ENCODE peak calls at places on chromosomes 4 and X, in eight cellular contexts. One of them, this sample, is unnamed.

GRCh38 chr4:154049457-154050181 is 260.7 kb upstream of the SFRP2 start:
- DNase-seq in Jurkat, Clone E6-1: no peak
- DNase-seq in NCI-H748 treated with DMSO at 0.1 percent for 48 hours: no peak
- DNase-seq in tibial artery: peak
- DNase-seq in left lung: no peak
- DNase-seq in activated gamma-delta T cell treated with Interleukin-2 at 50 U/mL for 16 hours: no peak
- DNase-seq in endothelial cell: peak
- DNase-seq in breast epithelium: no peak
- DNase-seq in this sample: no peak

GRCh38 chr4:1053080-1053661 is 41.7 kb downstream of the FGFRL1 start:
- DNase-seq in Jurkat, Clone E6-1: no peak
- DNase-seq in tibial artery: no peak
- DNase-seq in NCI-H748 treated with DMSO at 0.1 percent for 48 hours: no peak
- DNase-seq in activated gamma-delta T cell treated with Interleukin-2 at 50 U/mL for 16 hours: no peak
- DNase-seq in endothelial cell: no peak
- DNase-seq in left lung: peak
- DNase-seq in breast epithelium: no peak
- DNase-seq in this sample: no peak

GRCh38 chr4:52751349-52751911 is at the start of gene ERVMER34-1:
- DNase-seq in endothelial cell: peak
- DNase-seq in breast epithelium: peak
- DNase-seq in Jurkat, Clone E6-1: no peak
- DNase-seq in tibial artery: peak
- DNase-seq in left lung: peak
- DNase-seq in activated gamma-delta T cell treated with Interleukin-2 at 50 U/mL for 16 hours: no peak
- DNase-seq in NCI-H748 treated with DMSO at 0.1 percent for 48 hours: no peak
- DNase-seq in this sample: no peak

GRCh38 chr4:15504041-15504440 is 34.4 kb downstream of the CC2D2A start:
- DNase-seq in activated gamma-delta T cell treated with Interleukin-2 at 50 U/mL for 16 hours: no peak
- DNase-seq in left lung: no peak
- DNase-seq in Jurkat, Clone E6-1: no peak
- DNase-seq in endothelial cell: no peak
- DNase-seq in NCI-H748 treated with DMSO at 0.1 percent for 48 hours: no peak
- DNase-seq in tibial artery: no peak
- DNase-seq in breast epithelium: no peak
- DNase-seq in this sample: no peak

GRCh38 chr4:73620115-73620792 is at the start of gene RASSF6:
- DNase-seq in NCI-H748 treated with DMSO at 0.1 percent for 48 hours: peak
- DNase-seq in tibial artery: no peak
- DNase-seq in endothelial cell: peak
- DNase-seq in left lung: peak
- DNase-seq in activated gamma-delta T cell treated with Interleukin-2 at 50 U/mL for 16 hours: no peak
- DNase-seq in Jurkat, Clone E6-1: no peak
- DNase-seq in breast epithelium: peak
- DNase-seq in this sample: no peak

GRCh38 chr4:69116645-69117321 is 20.5 kb downstream of the UGT2B7 start:
- DNase-seq in activated gamma-delta T cell treated with Interleukin-2 at 50 U/mL for 16 hours: no peak
- DNase-seq in Jurkat, Clone E6-1: no peak
- DNase-seq in NCI-H748 treated with DMSO at 0.1 percent for 48 hours: no peak
- DNase-seq in endothelial cell: no peak
- DNase-seq in tibial artery: no peak
- DNase-seq in breast epithelium: no peak
- DNase-seq in left lung: no peak
- DNase-seq in this sample: no peak

GRCh38 chrX:132488092-132488749 is 617 bp downstream of the MBNL3 start:
- DNase-seq in left lung: no peak
- DNase-seq in activated gamma-delta T cell treated with Interleukin-2 at 50 U/mL for 16 hours: peak
- DNase-seq in breast epithelium: no peak
- DNase-seq in NCI-H748 treated with DMSO at 0.1 percent for 48 hours: no peak
- DNase-seq in tibial artery: no peak
- DNase-seq in endothelial cell: no peak
- DNase-seq in Jurkat, Clone E6-1: peak
- DNase-seq in this sample: peak

GRCh38 chr4:108829981-108830492 is 67.2 kb upstream of the ETNPPL start:
- DNase-seq in breast epithelium: no peak
- DNase-seq in endothelial cell: no peak
- DNase-seq in activated gamma-delta T cell treated with Interleukin-2 at 50 U/mL for 16 hours: no peak
- DNase-seq in Jurkat, Clone E6-1: no peak
- DNase-seq in left lung: no peak
- DNase-seq in NCI-H748 treated with DMSO at 0.1 percent for 48 hours: no peak
- DNase-seq in tibial artery: no peak
- DNase-seq in this sample: no peak

GRCh38 chr4:106365613-106366012 is 3.0 kb downstream of the GIMD1 start:
- DNase-seq in Jurkat, Clone E6-1: no peak
- DNase-seq in tibial artery: no peak
- DNase-seq in breast epithelium: no peak
- DNase-seq in activated gamma-delta T cell treated with Interleukin-2 at 50 U/mL for 16 hours: no peak
- DNase-seq in left lung: no peak
- DNase-seq in NCI-H748 treated with DMSO at 0.1 percent for 48 hours: no peak
- DNase-seq in endothelial cell: no peak
- DNase-seq in this sample: no peak

GRCh38 chr4:1246111-1246881 is 2.6 kb downstream of the CTBP1 start:
- DNase-seq in endothelial cell: no peak
- DNase-seq in activated gamma-delta T cell treated with Interleukin-2 at 50 U/mL for 16 hours: no peak
- DNase-seq in Jurkat, Clone E6-1: no peak
- DNase-seq in tibial artery: peak
- DNase-seq in left lung: peak
- DNase-seq in NCI-H748 treated with DMSO at 0.1 percent for 48 hours: no peak
- DNase-seq in breast epithelium: no peak
- DNase-seq in this sample: no peak

GRCh38 chr4:150106886-150107285 is 28.6 kb downstream of the DCLK2 start:
- DNase-seq in Jurkat, Clone E6-1: no peak
- DNase-seq in breast epithelium: no peak
- DNase-seq in left lung: no peak
- DNase-seq in endothelial cell: no peak
- DNase-seq in tibial artery: no peak
- DNase-seq in NCI-H748 treated with DMSO at 0.1 percent for 48 hours: no peak
- DNase-seq in activated gamma-delta T cell treated with Interleukin-2 at 50 U/mL for 16 hours: no peak
- DNase-seq in this sample: no peak

GRCh38 chrX:136261316-136261715 is 10.1 kb upstream of the MAP7D3 start:
- DNase-seq in NCI-H748 treated with DMSO at 0.1 percent for 48 hours: no peak
- DNase-seq in Jurkat, Clone E6-1: no peak
- DNase-seq in activated gamma-delta T cell treated with Interleukin-2 at 50 U/mL for 16 hours: no peak
- DNase-seq in breast epithelium: no peak
- DNase-seq in left lung: no peak
- DNase-seq in endothelial cell: no peak
- DNase-seq in tibial artery: no peak
- DNase-seq in this sample: no peak

GRCh38 chr4:94472056-94472826 is 20.5 kb downstream of the PDLIM5 start:
- DNase-seq in breast epithelium: no peak
- DNase-seq in endothelial cell: no peak
- DNase-seq in activated gamma-delta T cell treated with Interleukin-2 at 50 U/mL for 16 hours: no peak
- DNase-seq in tibial artery: no peak
- DNase-seq in Jurkat, Clone E6-1: no peak
- DNase-seq in left lung: no peak
- DNase-seq in NCI-H748 treated with DMSO at 0.1 percent for 48 hours: peak
- DNase-seq in this sample: no peak

GRCh38 chr4:26441110-26441509 is 49.2 kb downstream of the CCKAR start:
- DNase-seq in tibial artery: no peak
- DNase-seq in breast epithelium: no peak
- DNase-seq in Jurkat, Clone E6-1: no peak
- DNase-seq in activated gamma-delta T cell treated with Interleukin-2 at 50 U/mL for 16 hours: no peak
- DNase-seq in left lung: no peak
- DNase-seq in endothelial cell: no peak
- DNase-seq in NCI-H748 treated with DMSO at 0.1 percent for 48 hours: no peak
- DNase-seq in this sample: no peak

GRCh38 chrX:13703589-13703988 is 14.7 kb downstream of the RAB9A start:
- DNase-seq in breast epithelium: no peak
- DNase-seq in Jurkat, Clone E6-1: no peak
- DNase-seq in NCI-H748 treated with DMSO at 0.1 percent for 48 hours: no peak
- DNase-seq in activated gamma-delta T cell treated with Interleukin-2 at 50 U/mL for 16 hours: no peak
- DNase-seq in endothelial cell: no peak
- DNase-seq in tibial artery: no peak
- DNase-seq in left lung: no peak
- DNase-seq in this sample: no peak

GRCh38 chr4:141329174-141329569 is 108.5 kb downstream of the ZNF330 start:
- DNase-seq in tibial artery: no peak
- DNase-seq in Jurkat, Clone E6-1: peak
- DNase-seq in endothelial cell: no peak
- DNase-seq in NCI-H748 treated with DMSO at 0.1 percent for 48 hours: no peak
- DNase-seq in breast epithelium: no peak
- DNase-seq in left lung: no peak
- DNase-seq in activated gamma-delta T cell treated with Interleukin-2 at 50 U/mL for 16 hours: no peak
- DNase-seq in this sample: no peak

GRCh38 chr4:163215896-163216295 is 49.2 kb upstream of the NAF1 start:
- DNase-seq in tibial artery: no peak
- DNase-seq in breast epithelium: no peak
- DNase-seq in activated gamma-delta T cell treated with Interleukin-2 at 50 U/mL for 16 hours: no peak
- DNase-seq in NCI-H748 treated with DMSO at 0.1 percent for 48 hours: no peak
- DNase-seq in endothelial cell: no peak
- DNase-seq in Jurkat, Clone E6-1: no peak
- DNase-seq in left lung: no peak
- DNase-seq in this sample: no peak

GRCh38 chr4:171880136-171880535 is 66.9 kb downstream of the GALNTL6 start:
- DNase-seq in breast epithelium: no peak
- DNase-seq in NCI-H748 treated with DMSO at 0.1 percent for 48 hours: no peak
- DNase-seq in left lung: no peak
- DNase-seq in tibial artery: no peak
- DNase-seq in Jurkat, Clone E6-1: no peak
- DNase-seq in activated gamma-delta T cell treated with Interleukin-2 at 50 U/mL for 16 hours: no peak
- DNase-seq in endothelial cell: no peak
- DNase-seq in this sample: no peak

GRCh38 chr4:74738756-74739155 is 55.6 kb downstream of the BTC start:
- DNase-seq in endothelial cell: no peak
- DNase-seq in activated gamma-delta T cell treated with Interleukin-2 at 50 U/mL for 16 hours: no peak
- DNase-seq in tibial artery: no peak
- DNase-seq in breast epithelium: no peak
- DNase-seq in NCI-H748 treated with DMSO at 0.1 percent for 48 hours: no peak
- DNase-seq in left lung: no peak
- DNase-seq in Jurkat, Clone E6-1: no peak
- DNase-seq in this sample: no peak

GRCh38 chr4:22969314-22969896 is 276.7 kb downstream of the GBA3 start:
- DNase-seq in left lung: no peak
- DNase-seq in tibial artery: no peak
- DNase-seq in activated gamma-delta T cell treated with Interleukin-2 at 50 U/mL for 16 hours: no peak
- DNase-seq in NCI-H748 treated with DMSO at 0.1 percent for 48 hours: no peak
- DNase-seq in endothelial cell: no peak
- DNase-seq in breast epithelium: no peak
- DNase-seq in Jurkat, Clone E6-1: no peak
- DNase-seq in this sample: no peak

GRCh38 chr4:112418092-112418491 is 97.9 kb downstream of the NEUROG2 start:
- DNase-seq in breast epithelium: no peak
- DNase-seq in tibial artery: no peak
- DNase-seq in endothelial cell: peak
- DNase-seq in NCI-H748 treated with DMSO at 0.1 percent for 48 hours: no peak
- DNase-seq in left lung: no peak
- DNase-seq in activated gamma-delta T cell treated with Interleukin-2 at 50 U/mL for 16 hours: no peak
- DNase-seq in Jurkat, Clone E6-1: no peak
- DNase-seq in this sample: no peak

GRCh38 chr4:17786567-17786966 is 5.1 kb upstream of the FAM184B start:
- DNase-seq in activated gamma-delta T cell treated with Interleukin-2 at 50 U/mL for 16 hours: no peak
- DNase-seq in NCI-H748 treated with DMSO at 0.1 percent for 48 hours: no peak
- DNase-seq in left lung: no peak
- DNase-seq in Jurkat, Clone E6-1: no peak
- DNase-seq in breast epithelium: no peak
- DNase-seq in tibial artery: no peak
- DNase-seq in endothelial cell: no peak
- DNase-seq in this sample: peak